ENCODE peak calls at places on chromosomes 6 and 20, in six cellular contexts. L, G, E, I, B and N are unnamed samples.

GRCh38 chr6:137638926-137639706 is 144.9 kb upstream of the OLIG3 start:
- DNase-seq in E (no peak), G (no peak), L (no peak), I (no peak), B (no peak), N (no peak)

GRCh38 chr20:21396921-21397340 is 395 bp downstream of the NKX2-4 start:
- DNase-seq in G (no peak), E (no peak), L (peak; percentile 31), B (peak; percentile 23), I (no peak), N (no peak)

GRCh38 chr20:44218441-44218840 is 7.9 kb upstream of the OSER1 start:
- DNase-seq in G (no peak), E (no peak), B (no peak), I (no peak), L (no peak), N (no peak)

GRCh38 chr6:167827588-167828324 is 1.0 kb downstream of the AFDN start:
- DNase-seq in I (peak; percentile 38), B (peak; percentile 49), E (peak; percentile 20), L (peak; percentile 77), G (peak; percentile 53), N (no peak)

GRCh38 chr20:63686492-63687321 is 9.7 kb upstream of the TNFRSF6B start:
- DNase-seq in L (peak; percentile 90), I (no peak), G (no peak), E (peak; percentile 73), B (peak; percentile 88), N (peak; percentile 54)

GRCh38 chr6:35054743-35055130 is 86.4 kb downstream of the TCP11 start:
- DNase-seq in B (no peak), E (no peak), G (no peak), L (no peak), I (no peak), N (no peak)

GRCh38 chr6:169604076-169604475 is 97.8 kb downstream of the WDR27 start:
- DNase-seq in B (no peak), I (no peak), E (no peak), G (no peak), L (no peak), N (no peak)

GRCh38 chr20:44648579-44648978 is 2.9 kb downstream of the ADA start:
- DNase-seq in L (no peak), G (no peak), E (no peak), B (no peak), I (no peak), N (no peak)

GRCh38 chr20:48287552-48288170 is 502.4 kb upstream of the SULF2 start:
- DNase-seq in B (no peak), E (no peak), L (no peak), I (no peak), G (no peak), N (no peak)

GRCh38 chr6:161010418-161010817 is 18.8 kb downstream of the MAP3K4 start:
- DNase-seq in E (peak; percentile 38), L (peak; percentile 41), G (peak; percentile 2), I (no peak), B (peak; percentile 64), N (no peak)

GRCh38 chr20:46011631-46012482 is 3.1 kb downstream of the MMP9 start:
- DNase-seq in B (peak; percentile 80), I (no peak), E (no peak), L (no peak), G (peak; percentile 27), N (no peak)

GRCh38 chr20:38094373-38094775 is 60.8 kb downstream of the RPRD1B start:
- DNase-seq in E (peak; percentile 81), L (peak; percentile 65), I (peak; percentile 14), B (peak; percentile 80), G (peak; percentile 95), N (no peak)

GRCh38 chr6:34593741-34594140 is 37.6 kb upstream of the SPDEF start:
- DNase-seq in L (no peak), I (no peak), G (no peak), B (no peak), E (no peak), N (no peak)